ENCODE peak calls at places on chromosomes 2 and 18, in nine cellular contexts. M, R, J, L, U, C, H, S and V are unnamed samples.

GRCh38 chr18:68504441-68505221 is 210.3 kb downstream of the TMX3 start:
- DNase-seq in M (no peak), R (no peak), J (no peak), L (no peak), U (no peak), C (no peak), H (no peak), S (no peak), V (no peak)

GRCh38 chr2:140353541-140353940 is 1573.4 kb upstream of the NXPH2 start:
- DNase-seq in M (peak; percentile 63), R (no peak), J (no peak), L (no peak), U (peak; percentile 61), C (peak; percentile 9), H (no peak), S (no peak), V (peak; percentile 6)

GRCh38 chr2:61640406-61640805 is 102.2 kb upstream of the XPO1 start:
- DNase-seq in M (no peak), R (no peak), J (no peak), L (no peak), U (no peak), C (no peak), H (no peak), S (no peak), V (no peak)

GRCh38 chr2:62227386-62228075 is 31.6 kb downstream of the B3GNT2 start:
- DNase-seq in M (peak; percentile 5), R (no peak), J (no peak), L (no peak), U (no peak), C (no peak), H (no peak), S (no peak), V (no peak)

GRCh38 chr2:61620244-61621159 is 82.3 kb upstream of the XPO1 start:
- DNase-seq in M (peak; percentile 60), R (no peak), J (no peak), L (no peak), U (peak; percentile 90), C (peak; percentile 67), H (no peak), S (no peak), V (peak; percentile 68)

GRCh38 chr2:201881731-201882130 is 75.4 kb downstream of the CDK15 start:
- DNase-seq in M (no peak), R (no peak), J (no peak), L (no peak), U (no peak), C (no peak), H (no peak), S (no peak), V (no peak)

GRCh38 chr2:180655842-180656454 is 324.5 kb upstream of the UBE2E3 start:
- DNase-seq in M (no peak), R (no peak), J (no peak), L (no peak), U (no peak), C (no peak), H (no peak), S (no peak), V (peak; percentile 27)

GRCh38 chr2:229708335-229708734 is 6.0 kb downstream of the DNER start:
- DNase-seq in M (no peak), R (no peak), J (no peak), L (no peak), U (no peak), C (no peak), H (no peak), S (no peak), V (no peak)

GRCh38 chr2:86552889-86553288 is 10.4 kb downstream of the CHMP3 start:
- DNase-seq in M (no peak), R (no peak), J (no peak), L (no peak), U (no peak), C (no peak), H (no peak), S (no peak), V (no peak)

GRCh38 chr18:6557052-6557451 is 142.3 kb upstream of the L3MBTL4 start:
- DNase-seq in M (no peak), R (no peak), J (no peak), L (no peak), U (no peak), C (no peak), H (no peak), S (no peak), V (no peak)

GRCh38 chr2:217743407-217743806 is 259.4 kb downstream of the TNS1 start:
- DNase-seq in M (no peak), R (no peak), J (no peak), L (no peak), U (no peak), C (no peak), H (no peak), S (no peak), V (no peak)

GRCh38 chr2:64374686-64375085 is 79.3 kb upstream of the LGALSL start:
- DNase-seq in M (peak; percentile 43), R (no peak), J (no peak), L (no peak), U (no peak), C (no peak), H (no peak), S (no peak), V (no peak)

GRCh38 chr2:101693991-101694588 is 3.4 kb upstream of the MAP4K4 start:
- DNase-seq in M (no peak), R (no peak), J (no peak), L (no peak), U (no peak), C (no peak), H (no peak), S (no peak), V (no peak)